ENCODE peak calls at places on chromosome 16, in five cellular contexts. M, X, C, H and Y are unnamed samples.

GRCh38 chr16:57592591-57593003 is 35.8 kb upstream of the ADGRG1 start:
- DNase-seq in M (no peak), X (no peak), C (peak), H (peak), Y (no peak)

GRCh38 chr16:55834044-55834443 is 1.1 kb upstream of the CES1 start:
- DNase-seq in M (no peak), X (no peak), C (peak), H (no peak), Y (no peak)

GRCh38 chr16:779561-779960 is 8.6 kb downstream of the RPUSD1 start:
- DNase-seq in M (no peak), X (no peak), C (no peak), H (no peak), Y (no peak)

GRCh38 chr16:70437017-70437581 is 1.8 kb downstream of the ST3GAL2 start:
- DNase-seq in M (peak), X (no peak), C (peak), H (no peak), Y (no peak)

GRCh38 chr16:22614271-22614947 is 103.7 kb downstream of the NPIPB5 start:
- DNase-seq in M (no peak), X (no peak), C (no peak), H (no peak), Y (peak)

GRCh38 chr16:56625943-56626654 is 518 bp downstream of the MT1E start:
- DNase-seq in M (peak), X (no peak), C (no peak), H (no peak), Y (no peak)

GRCh38 chr16:9996191-9996590 is 186.0 kb downstream of the GRIN2A start:
- DNase-seq in M (no peak), X (no peak), C (no peak), H (no peak), Y (no peak)

GRCh38 chr16:21069986-21070385 is 80.7 kb downstream of the DNAH3 start:
- DNase-seq in M (no peak), X (no peak), C (no peak), H (no peak), Y (no peak)

GRCh38 chr16:74521691-74522090 is 85.2 kb downstream of the GLG1 start:
- DNase-seq in M (peak), X (no peak), C (no peak), H (no peak), Y (peak)

GRCh38 chr16:19837331-19837943 is 47.2 kb downstream of the GPRC5B start:
- DNase-seq in M (no peak), X (no peak), C (no peak), H (no peak), Y (no peak)

GRCh38 chr16:77680496-77680895 is 41.8 kb upstream of the NUDT7 start:
- DNase-seq in M (no peak), X (no peak), C (no peak), H (no peak), Y (no peak)

GRCh38 chr16:85536411-85537330 is 76.5 kb upstream of the GSE1 start:
- DNase-seq in M (no peak), X (no peak), C (no peak), H (no peak), Y (no peak)

GRCh38 chr16:86377251-86378022 is 132.9 kb upstream of the FOXF1 start:
- DNase-seq in M (no peak), X (no peak), C (no peak), H (no peak), Y (no peak)

GRCh38 chr16:88473666-88474534 is 20.8 kb downstream of the ZFPM1 start:
- DNase-seq in M (peak), X (no peak), C (no peak), H (peak), Y (no peak)

GRCh38 chr16:84597518-84598390 is 20.1 kb downstream of the COTL1 start:
- DNase-seq in M (no peak), X (no peak), C (peak), H (no peak), Y (no peak)

GRCh38 chr16:65280988-65281530 is 159.2 kb upstream of the CDH11 start:
- DNase-seq in M (no peak), X (no peak), C (no peak), H (no peak), Y (no peak)

GRCh38 chr16:83926726-83927397 is 26.2 kb upstream of the OSGIN1 start:
- DNase-seq in M (peak), X (peak), C (peak), H (peak), Y (peak)

GRCh38 chr16:2090819-2091721 is 43.3 kb downstream of the TSC2 start:
- DNase-seq in M (peak), X (no peak), C (peak), H (no peak), Y (no peak)

GRCh38 chr16:89541792-89542191 is 18.7 kb upstream of the RPL13 start:
- DNase-seq in M (no peak), X (no peak), C (no peak), H (no peak), Y (no peak)

GRCh38 chr16:75624921-75625334 is 1.8 kb upstream of the ADAT1 start:
- DNase-seq in M (peak), X (no peak), C (no peak), H (no peak), Y (no peak)

GRCh38 chr16:24315343-24315742 is 59.2 kb downstream of the CACNG3 start:
- DNase-seq in M (no peak), X (no peak), C (no peak), H (no peak), Y (no peak)

DNA sequence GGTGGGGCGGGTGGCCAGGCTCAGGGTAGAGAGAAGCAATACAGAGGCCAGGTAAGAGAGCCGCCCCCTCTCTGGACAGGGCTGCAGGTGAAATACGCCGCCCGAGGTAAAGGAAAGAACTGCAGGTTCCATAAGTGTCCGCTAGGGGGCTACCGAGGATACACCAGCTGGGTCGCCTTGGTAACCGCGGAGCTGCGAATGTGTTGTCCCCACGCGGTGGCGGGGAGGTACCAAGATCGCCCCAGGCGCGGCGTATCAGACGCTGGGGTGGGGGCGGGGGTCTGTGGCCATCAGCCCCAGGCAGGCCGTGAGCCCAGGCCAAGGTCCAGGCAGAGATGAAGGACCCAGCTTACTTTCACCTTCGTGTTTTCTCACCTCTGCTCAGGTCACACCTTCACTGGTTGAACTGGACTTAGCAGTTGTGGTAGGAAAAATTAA is 18.4 kb upstream of the ZFP90 start:
- DNase-seq in M (peak), X (peak), C (peak), H (peak), Y (no peak)
- H3K4me3 ChIP-seq in M (peak), X (peak), C (no peak), H (no peak), Y (peak)

DNA sequence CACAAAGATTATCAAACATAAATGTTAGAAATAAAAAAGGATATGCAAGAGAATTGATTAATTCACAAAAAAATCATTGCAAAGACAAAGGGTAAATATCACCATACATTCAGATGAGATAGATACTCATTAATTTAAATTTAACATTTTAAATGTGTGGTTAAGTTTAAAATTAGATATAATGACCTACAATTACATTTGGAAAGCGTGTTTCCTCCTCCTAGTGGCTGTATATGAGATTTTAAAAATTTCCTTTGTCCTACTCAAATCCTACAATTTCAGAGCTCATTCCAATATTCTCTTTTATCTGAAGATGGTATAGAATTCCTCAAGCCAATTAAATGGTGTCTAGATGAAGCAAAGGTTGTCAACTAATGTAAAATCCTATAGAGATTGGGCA is 169.2 kb upstream of the CDH8 start:
- DNase-seq in M (no peak), X (no peak), C (no peak), H (no peak), Y (no peak)
- TF ChIP-seq CTCF in M (no peak), X (no peak), C (no peak), H (peak), Y (no peak)

GRCh38 chr16:31536804-31537361 is 9.2 kb downstream of the AHSP start:
- DNase-seq in M (no peak), X (no peak), C (no peak), H (no peak), Y (no peak)
- H3K4me3 ChIP-seq in M (no peak), X (no peak), C (no peak), H (no peak), Y (peak)

DNA sequence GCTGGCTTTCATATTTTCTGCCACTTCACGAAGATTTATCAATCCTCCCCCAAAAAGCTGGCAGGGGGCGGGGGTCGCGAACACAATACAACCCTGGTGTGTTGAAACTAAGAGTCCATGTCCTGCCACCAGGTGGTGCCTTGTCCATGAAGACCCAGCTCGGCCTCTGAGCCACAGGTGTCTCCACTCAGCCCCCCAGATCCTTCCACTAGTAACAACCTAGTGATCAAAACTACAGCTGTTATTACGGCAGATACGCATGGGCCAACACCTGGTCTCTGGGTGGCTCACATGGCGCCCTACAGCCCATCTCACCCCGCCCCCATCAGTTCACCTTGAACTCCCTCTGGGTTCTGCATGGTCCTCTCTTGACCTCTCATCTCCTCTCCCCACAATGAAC is 27.7 kb downstream of the USP7 start:
- DNase-seq in M (no peak), X (peak), C (peak), H (no peak), Y (no peak)
- TF ChIP-seq CTCF in M (peak), X (peak), C (peak), H (no peak), Y (peak)

GRCh38 chr16:14309906-14310305 is 238.8 kb downstream of the MRTFB start:
- DNase-seq in M (peak), X (no peak), C (peak), H (peak), Y (no peak)
- H3K4me3 ChIP-seq in M (no peak), X (peak), C (peak), H (no peak), Y (no peak)

GRCh38 chr16:66576306-66576705 is 3.0 kb upstream of the CMTM2 start:
- DNase-seq in M (no peak), X (no peak), C (no peak), H (no peak), Y (no peak)

GRCh38 chr16:66585477-66586239 is 6.4 kb downstream of the CMTM2 start:
- DNase-seq in M (no peak), X (no peak), C (no peak), H (no peak), Y (no peak)

GRCh38 chr16:66578596-66579531 is at the start of gene CMTM2:
- DNase-seq in M (no peak), X (no peak), C (no peak), H (peak), Y (no peak)

GRCh38 chr16:66581246-66581952 is 2.1 kb downstream of the CMTM2 start:
- DNase-seq in M (no peak), X (no peak), C (no peak), H (no peak), Y (peak)

DNA sequence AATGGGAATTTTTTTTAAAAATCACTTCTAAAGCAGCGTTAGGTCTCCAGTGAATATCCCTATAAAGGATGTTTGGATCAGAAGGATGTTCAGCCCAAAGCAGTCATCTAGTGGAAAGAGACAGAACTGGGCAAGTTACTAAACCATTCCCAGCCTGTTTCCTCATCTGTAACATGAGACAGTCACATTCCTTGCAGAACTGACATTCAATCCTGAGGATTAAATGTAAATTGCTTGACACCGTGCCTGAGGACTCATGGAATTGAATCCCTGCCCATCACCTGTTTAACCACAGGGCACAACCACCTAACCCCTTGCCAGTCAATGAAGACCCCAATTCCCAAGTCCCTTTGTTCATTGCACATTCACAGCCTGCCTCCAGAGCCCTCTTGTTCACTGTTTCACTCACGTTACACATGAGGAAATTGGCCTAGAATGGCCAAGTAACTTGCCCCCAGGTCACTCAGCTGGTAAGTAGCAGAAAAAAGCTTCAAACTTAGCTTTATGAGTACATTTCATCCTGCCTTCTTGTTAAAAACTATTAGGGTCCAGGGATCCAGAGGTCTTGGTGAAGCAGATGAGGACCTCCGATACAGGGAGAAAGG is 1.4 kb downstream of the CMTM2 start:
- DNase-seq in M (peak), X (no peak), C (no peak), H (no peak), Y (peak)
- TF ChIP-seq CTCF in M (peak), X (no peak), C (no peak), H (no peak), Y (peak)